ENCODE peak calls at places on chromosome 1, in six cellular contexts. U, B, G, N, P and I are unnamed samples.

GRCh38 chr1:115082949-115083348 is 6.4 kb downstream of the TSPAN2 start:
- ATAC-seq in N (no peak), U (no peak), P (no peak), G (no peak), B (no peak), I (no peak)

GRCh38 chr1:200380589-200381021 is 29.2 kb downstream of the ZNF281 start:
- ATAC-seq in B (no peak), U (no peak), N (no peak), P (no peak), G (peak), I (peak)

GRCh38 chr1:96370752-96371151 is 350.8 kb upstream of the PTBP2 start:
- ATAC-seq in P (no peak), U (no peak), G (no peak), B (no peak), N (peak), I (no peak)

GRCh38 chr1:241101622-241102021 is 255.4 kb downstream of the RGS7 start:
- ATAC-seq in B (no peak), N (no peak), P (no peak), G (no peak), U (no peak), I (no peak)

GRCh38 chr1:84539972-84540371 is 33.6 kb upstream of the GNG5 start:
- ATAC-seq in U (no peak), N (no peak), B (no peak), P (no peak), G (no peak), I (no peak)

GRCh38 chr1:30034627-30035521 is 688.5 kb downstream of the MATN1 start:
- ATAC-seq in U (peak), G (no peak), B (no peak), N (no peak), P (no peak), I (peak)

GRCh38 chr1:45545019-45545493 is 5.6 kb upstream of the AKR1A1 start:
- ATAC-seq in P (no peak), U (peak), N (no peak), G (peak), B (no peak), I (peak)

GRCh38 chr1:57350619-57351018 is 73.2 kb downstream of the DAB1 start:
- ATAC-seq in P (no peak), G (no peak), B (no peak), N (no peak), U (no peak), I (no peak)

GRCh38 chr1:244316407-244316806 is 135.3 kb downstream of the ADSS2 start:
- ATAC-seq in P (no peak), N (no peak), B (no peak), G (no peak), U (no peak), I (no peak)

GRCh38 chr1:112093372-112093694 is 103.9 kb upstream of the KCND3 start:
- ATAC-seq in U (no peak), N (no peak), G (no peak), P (no peak), B (no peak), I (no peak)

GRCh38 chr1:211829343-211830054 is 1.1 kb downstream of the LPGAT1 start:
- ATAC-seq in U (peak), P (no peak), N (no peak), B (no peak), G (no peak), I (no peak)

GRCh38 chr1:22915816-22916468 is 56.7 kb downstream of the LACTBL1 start:
- ATAC-seq in B (no peak), U (no peak), G (no peak), N (no peak), P (no peak), I (no peak)

GRCh38 chr1:207919523-207920210 is 8.7 kb upstream of the CD34 start:
- ATAC-seq in P (peak), U (no peak), G (no peak), B (no peak), N (peak), I (peak)

GRCh38 chr1:41347276-41347675 is 14.0 kb upstream of the FOXO6 start:
- ATAC-seq in P (no peak), B (no peak), N (no peak), G (no peak), U (no peak), I (no peak)

GRCh38 chr1:236141447-236142357 is 637 bp upstream of the GPR137B start:
- ATAC-seq in G (peak), N (peak), P (no peak), U (peak), B (no peak), I (peak)

GRCh38 chr1:90919190-90919719 is 102.6 kb downstream of the ZNF644 start:
- ATAC-seq in N (no peak), B (no peak), U (no peak), P (no peak), G (peak), I (no peak)

GRCh38 chr1:235885654-235886238 is 19.0 kb upstream of the LYST start:
- ATAC-seq in B (peak), N (no peak), P (no peak), U (no peak), G (no peak), I (no peak)

GRCh38 chr1:234599617-234600417 is 10.2 kb downstream of the IRF2BP2 start:
- ATAC-seq in U (peak), G (peak), P (peak), N (peak), B (peak), I (peak)